ENCODE peak calls at places on chromosome 17, in seven cellular contexts. One of them, this sample, is unnamed.

GRCh38 chr17:5467416-5467815 is 1.4 kb downstream of the DHX33 start:
- DNase-seq in K562: no peak
- DNase-seq in IMR-90: no peak
- DNase-seq in A549: no peak
- DNase-seq in fibroblast of lung: peak
- DNase-seq in OCI-LY7: no peak
- DNase-seq in neural progenitor cell: peak
- DNase-seq in this sample: no peak

GRCh38 chr17:6555331-6556120 is 829 bp downstream of the PITPNM3 start:
- DNase-seq in neural progenitor cell: peak
- DNase-seq in OCI-LY7: no peak
- DNase-seq in A549: no peak
- DNase-seq in IMR-90: peak
- DNase-seq in K562: no peak
- DNase-seq in fibroblast of lung: peak
- DNase-seq in this sample: no peak

GRCh38 chr17:41987642-41988041 is 21.0 kb downstream of the CNP start:
- DNase-seq in neural progenitor cell: no peak
- DNase-seq in fibroblast of lung: no peak
- DNase-seq in K562: no peak
- DNase-seq in A549: no peak
- DNase-seq in OCI-LY7: peak
- DNase-seq in IMR-90: no peak
- DNase-seq in this sample: no peak

GRCh38 chr17:9389116-9389515 is 186.5 kb downstream of the STX8 start:
- DNase-seq in fibroblast of lung: peak
- DNase-seq in IMR-90: peak
- DNase-seq in neural progenitor cell: no peak
- DNase-seq in OCI-LY7: no peak
- DNase-seq in A549: peak
- DNase-seq in K562: no peak
- DNase-seq in this sample: no peak

GRCh38 chr17:6711681-6712057 is 1.5 kb downstream of the SLC13A5 start:
- DNase-seq in A549: no peak
- DNase-seq in K562: no peak
- DNase-seq in fibroblast of lung: no peak
- DNase-seq in neural progenitor cell: no peak
- DNase-seq in IMR-90: no peak
- DNase-seq in OCI-LY7: no peak
- DNase-seq in this sample: no peak

GRCh38 chr17:9038380-9038779 is 17.1 kb downstream of the NTN1 start:
- DNase-seq in A549: no peak
- DNase-seq in K562: no peak
- DNase-seq in OCI-LY7: no peak
- DNase-seq in neural progenitor cell: no peak
- DNase-seq in fibroblast of lung: no peak
- DNase-seq in IMR-90: no peak
- DNase-seq in this sample: no peak

GRCh38 chr17:40870136-40870535 is 3.1 kb upstream of the KRT12 start:
- DNase-seq in K562: no peak
- DNase-seq in fibroblast of lung: no peak
- DNase-seq in neural progenitor cell: no peak
- DNase-seq in IMR-90: no peak
- DNase-seq in OCI-LY7: no peak
- DNase-seq in A549: no peak
- DNase-seq in this sample: no peak

GRCh38 chr17:2710804-2711607 is 558 bp downstream of the CLUH start:
- DNase-seq in IMR-90: no peak
- DNase-seq in A549: no peak
- DNase-seq in OCI-LY7: peak
- DNase-seq in neural progenitor cell: peak
- DNase-seq in K562: no peak
- DNase-seq in fibroblast of lung: no peak
- DNase-seq in this sample: peak

GRCh38 chr17:60305141-60305540 is 86.8 kb downstream of the USP32 start:
- DNase-seq in neural progenitor cell: no peak
- DNase-seq in A549: no peak
- DNase-seq in fibroblast of lung: no peak
- DNase-seq in IMR-90: no peak
- DNase-seq in OCI-LY7: peak
- DNase-seq in K562: peak
- DNase-seq in this sample: peak

GRCh38 chr17:4980644-4981216 is 6.7 kb downstream of the CAMTA2 start:
- DNase-seq in neural progenitor cell: peak
- DNase-seq in fibroblast of lung: peak
- DNase-seq in A549: peak
- DNase-seq in IMR-90: peak
- DNase-seq in OCI-LY7: peak
- DNase-seq in K562: peak
- DNase-seq in this sample: peak

GRCh38 chr17:17104494-17104893 is 62.2 kb downstream of the MPRIP start:
- DNase-seq in IMR-90: no peak
- DNase-seq in A549: no peak
- DNase-seq in K562: no peak
- DNase-seq in fibroblast of lung: no peak
- DNase-seq in neural progenitor cell: no peak
- DNase-seq in OCI-LY7: no peak
- DNase-seq in this sample: no peak

GRCh38 chr17:9332164-9332527 is 243.5 kb downstream of the STX8 start:
- DNase-seq in neural progenitor cell: no peak
- DNase-seq in OCI-LY7: no peak
- DNase-seq in IMR-90: no peak
- DNase-seq in K562: no peak
- DNase-seq in A549: no peak
- DNase-seq in fibroblast of lung: peak
- DNase-seq in this sample: no peak

GRCh38 chr17:1673041-1673790 is 11.5 kb downstream of the PRPF8 start:
- DNase-seq in fibroblast of lung: no peak
- DNase-seq in IMR-90: no peak
- DNase-seq in K562: no peak
- DNase-seq in neural progenitor cell: no peak
- DNase-seq in OCI-LY7: no peak
- DNase-seq in A549: no peak
- DNase-seq in this sample: no peak

GRCh38 chr17:40547079-40547784 is 18.0 kb downstream of the CCR7 start:
- DNase-seq in K562: no peak
- DNase-seq in A549: no peak
- DNase-seq in IMR-90: no peak
- DNase-seq in OCI-LY7: peak
- DNase-seq in neural progenitor cell: no peak
- DNase-seq in fibroblast of lung: no peak
- DNase-seq in this sample: peak

GRCh38 chr17:10792156-10792555 is 11.7 kb downstream of the TMEM238L start:
- DNase-seq in neural progenitor cell: no peak
- DNase-seq in A549: no peak
- DNase-seq in fibroblast of lung: no peak
- DNase-seq in IMR-90: no peak
- DNase-seq in OCI-LY7: no peak
- DNase-seq in K562: peak
- DNase-seq in this sample: no peak

GRCh38 chr17:55299890-55300289 is 35.1 kb downstream of the HLF start:
- DNase-seq in A549: no peak
- DNase-seq in IMR-90: no peak
- DNase-seq in fibroblast of lung: no peak
- DNase-seq in K562: no peak
- DNase-seq in OCI-LY7: no peak
- DNase-seq in neural progenitor cell: no peak
- DNase-seq in this sample: no peak

GRCh38 chr17:57531078-57531477 is 214.0 kb downstream of the CCDC182 start:
- DNase-seq in K562: no peak
- DNase-seq in A549: no peak
- DNase-seq in fibroblast of lung: no peak
- DNase-seq in OCI-LY7: no peak
- DNase-seq in neural progenitor cell: no peak
- DNase-seq in IMR-90: no peak
- DNase-seq in this sample: no peak

GRCh38 chr17:45991341-45991740 is 7.7 kb upstream of the STH start:
- DNase-seq in IMR-90: no peak
- DNase-seq in OCI-LY7: no peak
- DNase-seq in A549: no peak
- DNase-seq in fibroblast of lung: no peak
- DNase-seq in neural progenitor cell: no peak
- DNase-seq in K562: no peak
- DNase-seq in this sample: no peak

GRCh38 chr17:63274156-63274555 is 171.9 kb downstream of the CYB561 start:
- DNase-seq in IMR-90: peak
- DNase-seq in fibroblast of lung: peak
- DNase-seq in neural progenitor cell: no peak
- DNase-seq in OCI-LY7: no peak
- DNase-seq in A549: no peak
- DNase-seq in K562: no peak
- DNase-seq in this sample: no peak

GRCh38 chr17:37092041-37092440 is 143.3 kb downstream of the AATF start:
- DNase-seq in OCI-LY7: no peak
- DNase-seq in IMR-90: no peak
- DNase-seq in fibroblast of lung: peak
- DNase-seq in K562: no peak
- DNase-seq in A549: no peak
- DNase-seq in neural progenitor cell: no peak
- DNase-seq in this sample: no peak

GRCh38 chr17:76000016-76000754 is 470 bp upstream of the CDK3 start:
- DNase-seq in A549: peak
- DNase-seq in IMR-90: peak
- DNase-seq in fibroblast of lung: no peak
- DNase-seq in K562: peak
- DNase-seq in OCI-LY7: peak
- DNase-seq in neural progenitor cell: peak
- DNase-seq in this sample: peak

GRCh38 chr17:40598928-40599627 is 33.8 kb upstream of the CCR7 start:
- DNase-seq in fibroblast of lung: no peak
- DNase-seq in neural progenitor cell: no peak
- DNase-seq in IMR-90: peak
- DNase-seq in A549: no peak
- DNase-seq in K562: no peak
- DNase-seq in OCI-LY7: peak
- DNase-seq in this sample: no peak

GRCh38 chr17:71902931-71903506 is 217.8 kb upstream of the SOX9 start:
- DNase-seq in IMR-90: peak
- DNase-seq in K562: no peak
- DNase-seq in fibroblast of lung: peak
- DNase-seq in A549: no peak
- DNase-seq in neural progenitor cell: no peak
- DNase-seq in OCI-LY7: no peak
- DNase-seq in this sample: no peak

GRCh38 chr17:56441331-56441730 is 152.2 kb upstream of the NOG start:
- DNase-seq in IMR-90: peak
- DNase-seq in A549: no peak
- DNase-seq in K562: no peak
- DNase-seq in fibroblast of lung: peak
- DNase-seq in OCI-LY7: no peak
- DNase-seq in neural progenitor cell: no peak
- DNase-seq in this sample: no peak
- H3K4me2 ChIP-seq in IMR-90: no peak
- H3K4me2 ChIP-seq in A549: peak
- H3K4me2 ChIP-seq in K562: no peak
- H3K4me2 ChIP-seq in fibroblast of lung: no peak
- H3K4me2 ChIP-seq in OCI-LY7: no peak
- H3K4me2 ChIP-seq in neural progenitor cell: no peak
- H3K4me2 ChIP-seq in this sample: no peak

DNA sequence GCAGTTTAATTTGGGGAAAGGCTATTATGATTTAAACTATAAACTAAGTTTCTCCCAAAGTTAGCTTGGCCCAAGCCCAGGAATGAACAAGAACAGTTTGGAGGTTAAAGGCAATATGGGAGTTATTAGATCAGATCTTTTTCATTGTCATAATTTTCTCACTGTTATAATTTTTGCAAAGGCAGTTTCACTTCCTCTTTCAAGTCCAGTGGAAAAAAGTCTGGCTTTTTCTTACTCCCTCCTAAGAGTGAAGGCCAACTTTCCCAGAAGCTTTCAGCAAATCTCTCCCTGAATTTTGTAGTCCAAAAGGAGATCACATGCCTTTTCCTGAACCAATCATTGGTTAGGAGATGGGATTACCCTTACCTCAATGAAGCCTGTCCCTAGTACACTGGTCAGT is 9.1 kb upstream of the BLMH start:
- DNase-seq in fibroblast of lung: no peak
- DNase-seq in OCI-LY7: peak
- DNase-seq in K562: no peak
- DNase-seq in A549: no peak
- DNase-seq in neural progenitor cell: no peak
- DNase-seq in IMR-90: no peak
- DNase-seq in this sample: no peak
- H3K4me2 ChIP-seq in fibroblast of lung: no peak
- H3K4me2 ChIP-seq in OCI-LY7: peak
- H3K4me2 ChIP-seq in K562: no peak
- H3K4me2 ChIP-seq in A549: no peak
- H3K4me2 ChIP-seq in neural progenitor cell: no peak
- H3K4me2 ChIP-seq in IMR-90: no peak
- H3K4me2 ChIP-seq in this sample: no peak

DNA sequence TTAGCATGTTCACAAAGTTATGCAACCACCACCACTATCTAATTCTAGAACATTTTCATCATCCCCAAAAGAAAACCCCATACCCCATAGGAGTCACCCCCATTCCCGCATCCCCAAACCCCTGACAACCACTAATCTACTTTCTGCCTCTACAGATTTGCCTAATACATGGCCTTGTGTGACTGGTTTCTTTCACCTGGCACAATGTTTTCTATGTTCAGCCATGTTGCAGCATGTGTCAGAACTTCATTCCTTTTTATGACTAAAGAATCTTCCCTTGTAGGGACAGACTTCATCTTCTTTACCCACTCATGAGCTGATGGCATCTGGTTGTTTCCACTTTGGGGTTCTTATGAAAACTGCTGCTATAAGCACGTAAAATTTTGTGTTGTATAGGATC is 34.6 kb downstream of the CYTH1 start:
- DNase-seq in K562: no peak
- DNase-seq in IMR-90: peak
- DNase-seq in fibroblast of lung: no peak
- DNase-seq in OCI-LY7: no peak
- DNase-seq in neural progenitor cell: no peak
- DNase-seq in A549: no peak
- DNase-seq in this sample: no peak
- H3K4me2 ChIP-seq in K562: no peak
- H3K4me2 ChIP-seq in IMR-90: no peak
- H3K4me2 ChIP-seq in fibroblast of lung: no peak
- H3K4me2 ChIP-seq in OCI-LY7: peak
- H3K4me2 ChIP-seq in neural progenitor cell: no peak
- H3K4me2 ChIP-seq in A549: no peak
- H3K4me2 ChIP-seq in this sample: no peak

GRCh38 chr17:77753691-77754265 is 204.7 kb upstream of the TNRC6C start:
- DNase-seq in K562: no peak
- DNase-seq in neural progenitor cell: no peak
- DNase-seq in fibroblast of lung: no peak
- DNase-seq in OCI-LY7: no peak
- DNase-seq in IMR-90: no peak
- DNase-seq in A549: no peak
- DNase-seq in this sample: no peak
- H3K4me2 ChIP-seq in K562: no peak
- H3K4me2 ChIP-seq in neural progenitor cell: no peak
- H3K4me2 ChIP-seq in fibroblast of lung: no peak
- H3K4me2 ChIP-seq in OCI-LY7: no peak
- H3K4me2 ChIP-seq in IMR-90: no peak
- H3K4me2 ChIP-seq in A549: no peak
- H3K4me2 ChIP-seq in this sample: no peak

GRCh38 chr17:32757963-32758362 is 119.0 kb downstream of the MYO1D start:
- DNase-seq in fibroblast of lung: peak
- DNase-seq in A549: no peak
- DNase-seq in neural progenitor cell: no peak
- DNase-seq in IMR-90: no peak
- DNase-seq in OCI-LY7: no peak
- DNase-seq in K562: no peak
- DNase-seq in this sample: no peak
- H3K4me2 ChIP-seq in fibroblast of lung: no peak
- H3K4me2 ChIP-seq in A549: no peak
- H3K4me2 ChIP-seq in neural progenitor cell: no peak
- H3K4me2 ChIP-seq in IMR-90: no peak
- H3K4me2 ChIP-seq in OCI-LY7: no peak
- H3K4me2 ChIP-seq in K562: no peak
- H3K4me2 ChIP-seq in this sample: no peak

GRCh38 chr17:7856840-7857723 is at the start of gene NAA38:
- DNase-seq in OCI-LY7: peak
- DNase-seq in IMR-90: peak
- DNase-seq in K562: peak
- DNase-seq in neural progenitor cell: peak
- DNase-seq in A549: peak
- DNase-seq in fibroblast of lung: peak
- DNase-seq in this sample: peak
- H3K4me2 ChIP-seq in OCI-LY7: peak
- H3K4me2 ChIP-seq in IMR-90: peak
- H3K4me2 ChIP-seq in K562: peak
- H3K4me2 ChIP-seq in neural progenitor cell: peak
- H3K4me2 ChIP-seq in A549: peak
- H3K4me2 ChIP-seq in fibroblast of lung: peak
- H3K4me2 ChIP-seq in this sample: peak